ENCODE peak calls at places on chromosomes 6 and 20, in ten cellular contexts. K, B, J, F, R, H, X, P, L and Z are unnamed samples.

GRCh38 chr6:2999621-3000455 is at the start of gene NQO2:
- DNase-seq in H (peak; percentile 91), F (peak; percentile 91), L (peak; percentile 82), J (peak; percentile 78), X (peak; percentile 85), P (peak; percentile 86), B (peak; percentile 78), K (peak; percentile 91), R (peak; percentile 94), Z (peak; percentile 97)

GRCh38 chr6:47059216-47059885 is 17.2 kb upstream of the ADGRF1 start:
- DNase-seq in B (no peak), P (no peak), L (no peak), X (no peak), H (no peak), F (no peak), K (no peak), R (no peak), J (no peak), Z (no peak)

GRCh38 chr6:106511274-106512047 is 117.8 kb downstream of the RTN4IP1 start:
- DNase-seq in H (peak; percentile 26), P (peak; percentile 51), L (no peak), J (peak; percentile 15), K (peak; percentile 38), F (no peak), R (peak; percentile 83), X (peak; percentile 34), B (peak; percentile 31), Z (peak; percentile 39)

GRCh38 chr20:53711333-53712211 is 117.9 kb upstream of the ZNF217 start:
- DNase-seq in K (no peak), R (no peak), L (no peak), F (no peak), B (no peak), P (peak; percentile 28), J (no peak), H (no peak), X (no peak), Z (no peak)

GRCh38 chr6:38784506-38785235 is 69.6 kb downstream of the DNAH8 start:
- DNase-seq in P (no peak), X (no peak), F (no peak), L (no peak), H (no peak), J (peak; percentile 54), K (no peak), B (no peak), R (no peak), Z (no peak)

GRCh38 chr6:123598011-123598410 is 38.7 kb downstream of the TRDN start:
- DNase-seq in B (no peak), J (no peak), P (no peak), L (no peak), K (no peak), H (no peak), R (no peak), F (no peak), X (no peak), Z (no peak)

GRCh38 chr6:170287371-170287876 is 3.5 kb downstream of the DLL1 start:
- DNase-seq in X (no peak), K (peak; percentile 22), F (no peak), H (no peak), B (no peak), J (no peak), L (no peak), R (no peak), P (no peak), Z (peak; percentile 21)

GRCh38 chr6:26224547-26224912 is 137.3 kb downstream of the HFE start:
- DNase-seq in X (no peak), H (no peak), J (no peak), B (no peak), F (no peak), R (no peak), K (no peak), L (no peak), P (no peak), Z (no peak)

GRCh38 chr20:49846206-49846807 is 33.7 kb downstream of the SLC9A8 start:
- DNase-seq in P (peak; percentile 82), F (peak; percentile 51), B (no peak), L (no peak), H (peak; percentile 49), J (peak; percentile 66), R (peak; percentile 73), X (peak; percentile 64), K (no peak), Z (peak; percentile 46)

GRCh38 chr20:11919046-11919445 is 1.4 kb downstream of the BTBD3 start:
- DNase-seq in R (peak; percentile 41), P (no peak), F (peak; percentile 67), J (no peak), X (peak; percentile 61), H (no peak), L (no peak), K (no peak), B (no peak), Z (peak; percentile 70)

GRCh38 chr20:53750827-53751393 is 157.3 kb upstream of the ZNF217 start:
- DNase-seq in F (no peak), R (peak; percentile 82), X (peak; percentile 81), H (no peak), J (peak; percentile 77), K (peak; percentile 30), L (peak; percentile 20), B (no peak), P (peak; percentile 65), Z (peak; percentile 25)

GRCh38 chr6:44119704-44120262 is 7.5 kb downstream of the MRPL14 start:
- DNase-seq in F (no peak), L (no peak), H (no peak), X (no peak), B (no peak), P (no peak), J (peak; percentile 53), R (peak; percentile 20), K (no peak), Z (no peak)

GRCh38 chr6:65501045-65501444 is 206.0 kb downstream of the EYS start:
- DNase-seq in P (no peak), B (no peak), K (no peak), H (no peak), F (no peak), X (no peak), L (no peak), J (no peak), R (no peak), Z (no peak)

GRCh38 chr6:54361188-54361587 is 52.9 kb downstream of the TINAG start:
- DNase-seq in B (no peak), X (no peak), F (no peak), R (no peak), K (no peak), J (no peak), L (no peak), H (no peak), P (no peak), Z (no peak)

GRCh38 chr6:137673603-137674002 is 179.4 kb upstream of the OLIG3 start:
- DNase-seq in B (no peak), H (no peak), X (no peak), F (no peak), P (no peak), L (no peak), J (no peak), R (no peak), K (no peak), Z (no peak)

GRCh38 chr6:50819906-50820589 is 1.4 kb downstream of the TFAP2B start:
- DNase-seq in H (no peak), K (no peak), L (no peak), F (no peak), J (peak; percentile 71), R (no peak), B (no peak), P (peak; percentile 10), X (no peak), Z (no peak)

GRCh38 chr20:32893878-32894483 is 35.3 kb downstream of the EFCAB8 start:
- DNase-seq in P (peak; percentile 48), F (no peak), X (peak; percentile 6), H (peak; percentile 8), K (no peak), L (no peak), B (no peak), R (peak; percentile 22), J (peak; percentile 35), Z (no peak)

GRCh38 chr6:4289770-4290320 is 154.5 kb upstream of the ECI2 start:
- DNase-seq in L (no peak), X (no peak), K (no peak), R (no peak), H (no peak), P (no peak), J (no peak), F (no peak), B (no peak), Z (no peak)

GRCh38 chr20:64104667-64105451 is 2.5 kb downstream of the NPBWR2 start:
- DNase-seq in R (no peak), P (no peak), X (no peak), L (no peak), K (no peak), F (no peak), J (no peak), B (no peak), H (no peak), Z (no peak)

GRCh38 chr20:59810376-59811187 is 122.9 kb downstream of the SYCP2 start:
- DNase-seq in R (no peak), L (no peak), F (no peak), K (peak; percentile 13), P (no peak), H (peak; percentile 42), J (no peak), X (no peak), B (no peak), Z (peak; percentile 22)

GRCh38 chr20:35146299-35146921 is 726 bp downstream of the EDEM2 start:
- DNase-seq in F (no peak), R (peak; percentile 49), K (no peak), X (no peak), H (no peak), J (no peak), B (no peak), L (no peak), P (peak; percentile 19), Z (no peak)

GRCh38 chr20:58746551-58747399 is 54.2 kb downstream of the NPEPL1 start:
- DNase-seq in X (peak; percentile 2), K (no peak), P (no peak), H (no peak), L (no peak), F (no peak), B (no peak), J (no peak), R (no peak), Z (no peak)

GRCh38 chr6:92706976-92707375 is 712.4 kb downstream of the EPHA7 start:
- DNase-seq in K (no peak), J (peak; percentile 3), P (no peak), F (no peak), B (no peak), H (no peak), X (no peak), R (no peak), L (no peak), Z (no peak)

GRCh38 chr6:28838634-28839442 is 84.9 kb downstream of the TRIM27 start:
- DNase-seq in B (peak; percentile 48), X (peak; percentile 68), F (peak; percentile 74), R (peak; percentile 93), J (peak; percentile 86), K (peak; percentile 74), H (peak; percentile 86), L (peak; percentile 80), P (peak; percentile 88), Z (peak; percentile 77)

GRCh38 chr6:29968130-29968529 is 25.8 kb downstream of the HLA-A start:
- DNase-seq in H (no peak), X (no peak), J (peak; percentile 29), B (no peak), L (no peak), F (no peak), K (no peak), P (peak; percentile 28), R (peak; percentile 42), Z (no peak)

GRCh38 chr6:7108196-7108963 is 619 bp downstream of the RREB1 start:
- DNase-seq in R (peak; percentile 81), H (peak; percentile 35), F (peak; percentile 66), K (peak; percentile 34), J (peak; percentile 65), P (peak; percentile 72), B (peak; percentile 5), L (peak; percentile 23), X (peak; percentile 47), Z (peak; percentile 61)